ENCODE peak calls at places on chromosomes 4 and X, in eight cellular contexts. One of them, this sample, is unnamed.

GRCh38 chr4:1983846-1984405 is 24.8 kb downstream of the NELFA start:
- DNase-seq in neural crest cell: no peak
- DNase-seq in endothelial cell: no peak
- DNase-seq in hepatocyte: no peak
- DNase-seq in GM12865: no peak
- DNase-seq in GM13976: no peak
- DNase-seq in lower leg skin: no peak
- DNase-seq in glutamatergic neuron: no peak
- DNase-seq in this sample: no peak

GRCh38 chr4:38803833-38804653 is 548 bp downstream of the TLR1 start:
- DNase-seq in lower leg skin: no peak
- DNase-seq in endothelial cell: no peak
- DNase-seq in hepatocyte: no peak
- DNase-seq in GM12865: peak
- DNase-seq in GM13976: peak
- DNase-seq in glutamatergic neuron: no peak
- DNase-seq in neural crest cell: no peak
- DNase-seq in this sample: no peak

GRCh38 chr4:71941001-71941400 is 90.8 kb upstream of the NPFFR2 start:
- DNase-seq in hepatocyte: peak
- DNase-seq in GM13976: peak
- DNase-seq in lower leg skin: no peak
- DNase-seq in GM12865: peak
- DNase-seq in glutamatergic neuron: peak
- DNase-seq in neural crest cell: peak
- DNase-seq in endothelial cell: peak
- DNase-seq in this sample: no peak

GRCh38 chr4:147638942-147639341 is 21.7 kb downstream of the TMEM184C start:
- DNase-seq in GM12865: peak
- DNase-seq in glutamatergic neuron: no peak
- DNase-seq in endothelial cell: no peak
- DNase-seq in lower leg skin: no peak
- DNase-seq in neural crest cell: no peak
- DNase-seq in GM13976: no peak
- DNase-seq in hepatocyte: no peak
- DNase-seq in this sample: no peak

GRCh38 chr4:168731006-168731636 is 234.3 kb downstream of the PALLD start:
- DNase-seq in endothelial cell: no peak
- DNase-seq in glutamatergic neuron: no peak
- DNase-seq in GM12865: no peak
- DNase-seq in lower leg skin: no peak
- DNase-seq in GM13976: no peak
- DNase-seq in neural crest cell: no peak
- DNase-seq in hepatocyte: no peak
- DNase-seq in this sample: no peak

GRCh38 chr4:40984051-40984450 is 230.3 kb downstream of the APBB2 start:
- DNase-seq in GM13976: no peak
- DNase-seq in neural crest cell: no peak
- DNase-seq in hepatocyte: no peak
- DNase-seq in endothelial cell: no peak
- DNase-seq in lower leg skin: no peak
- DNase-seq in GM12865: no peak
- DNase-seq in glutamatergic neuron: no peak
- DNase-seq in this sample: no peak

GRCh38 chr4:106898621-106899230 is 137.4 kb downstream of the DKK2 start:
- DNase-seq in hepatocyte: peak
- DNase-seq in neural crest cell: peak
- DNase-seq in lower leg skin: no peak
- DNase-seq in GM13976: peak
- DNase-seq in glutamatergic neuron: peak
- DNase-seq in endothelial cell: peak
- DNase-seq in GM12865: peak
- DNase-seq in this sample: peak

GRCh38 chr4:148335133-148335532 is 107.1 kb downstream of the NR3C2 start:
- DNase-seq in glutamatergic neuron: no peak
- DNase-seq in hepatocyte: no peak
- DNase-seq in neural crest cell: no peak
- DNase-seq in GM13976: no peak
- DNase-seq in GM12865: no peak
- DNase-seq in endothelial cell: no peak
- DNase-seq in lower leg skin: no peak
- DNase-seq in this sample: no peak

GRCh38 chrX:82134378-82134777 is 932.5 kb downstream of the SH3BGRL start:
- DNase-seq in GM12865: no peak
- DNase-seq in hepatocyte: no peak
- DNase-seq in lower leg skin: no peak
- DNase-seq in neural crest cell: no peak
- DNase-seq in GM13976: no peak
- DNase-seq in endothelial cell: no peak
- DNase-seq in glutamatergic neuron: no peak
- DNase-seq in this sample: no peak

DNA sequence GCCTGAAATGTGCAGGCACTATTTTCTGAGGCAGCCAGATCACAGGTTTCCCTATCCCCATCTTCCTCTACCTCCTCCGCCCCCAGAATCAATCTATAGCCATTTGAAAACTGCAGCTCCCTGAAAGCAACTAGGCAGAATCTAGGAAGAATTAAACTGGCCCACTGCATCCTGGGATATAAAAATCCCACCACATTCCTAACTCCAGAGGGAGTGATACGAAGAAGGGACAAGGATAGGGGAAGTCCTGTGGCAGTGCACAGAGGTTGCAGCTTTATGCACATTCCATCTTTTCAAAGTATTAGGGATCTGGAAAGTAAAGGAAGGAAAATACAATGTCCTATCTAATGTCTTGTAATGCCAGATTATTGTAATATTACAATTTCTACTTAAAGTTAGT is 18.3 kb upstream of the HERC3 start:
- DNase-seq in lower leg skin: no peak
- DNase-seq in endothelial cell: peak
- DNase-seq in glutamatergic neuron: no peak
- DNase-seq in GM13976: no peak
- DNase-seq in hepatocyte: no peak
- DNase-seq in GM12865: no peak
- DNase-seq in neural crest cell: no peak
- DNase-seq in this sample: no peak
- TF ChIP-seq CTCF in lower leg skin: no peak
- TF ChIP-seq CTCF in endothelial cell: no peak
- TF ChIP-seq CTCF in glutamatergic neuron: no peak
- TF ChIP-seq CTCF in GM13976: no peak
- TF ChIP-seq CTCF in hepatocyte: peak
- TF ChIP-seq CTCF in GM12865: no peak
- TF ChIP-seq CTCF in neural crest cell: peak
- TF ChIP-seq CTCF in this sample: peak

GRCh38 chrX:132900631-132901030 is 57.8 kb downstream of the HS6ST2 start:
- DNase-seq in endothelial cell: no peak
- DNase-seq in GM13976: no peak
- DNase-seq in neural crest cell: no peak
- DNase-seq in hepatocyte: no peak
- DNase-seq in glutamatergic neuron: no peak
- DNase-seq in GM12865: no peak
- DNase-seq in lower leg skin: no peak
- DNase-seq in this sample: no peak
- TF ChIP-seq CTCF in endothelial cell: no peak
- TF ChIP-seq CTCF in GM13976: no peak
- TF ChIP-seq CTCF in neural crest cell: no peak
- TF ChIP-seq CTCF in hepatocyte: no peak
- TF ChIP-seq CTCF in glutamatergic neuron: no peak
- TF ChIP-seq CTCF in GM12865: no peak
- TF ChIP-seq CTCF in lower leg skin: no peak
- TF ChIP-seq CTCF in this sample: no peak

GRCh38 chr4:164931551-164932324 is 45.7 kb downstream of the TRIM61 start:
- DNase-seq in glutamatergic neuron: no peak
- DNase-seq in lower leg skin: no peak
- DNase-seq in GM13976: no peak
- DNase-seq in GM12865: no peak
- DNase-seq in endothelial cell: no peak
- DNase-seq in neural crest cell: no peak
- DNase-seq in hepatocyte: no peak
- DNase-seq in this sample: no peak

GRCh38 chr4:164933244-164933643 is 44.2 kb downstream of the TRIM61 start:
- DNase-seq in GM13976: no peak
- DNase-seq in glutamatergic neuron: no peak
- DNase-seq in GM12865: no peak
- DNase-seq in lower leg skin: no peak
- DNase-seq in hepatocyte: no peak
- DNase-seq in endothelial cell: no peak
- DNase-seq in neural crest cell: no peak
- DNase-seq in this sample: no peak

GRCh38 chr4:164937576-164938270 is 39.7 kb downstream of the TRIM61 start:
- DNase-seq in GM13976: no peak
- DNase-seq in neural crest cell: no peak
- DNase-seq in glutamatergic neuron: no peak
- DNase-seq in endothelial cell: no peak
- DNase-seq in GM12865: peak
- DNase-seq in hepatocyte: peak
- DNase-seq in lower leg skin: no peak
- DNase-seq in this sample: no peak

GRCh38 chr4:164930647-164931046 is 46.8 kb downstream of the TRIM61 start:
- DNase-seq in endothelial cell: no peak
- DNase-seq in neural crest cell: no peak
- DNase-seq in glutamatergic neuron: no peak
- DNase-seq in hepatocyte: no peak
- DNase-seq in GM12865: no peak
- DNase-seq in GM13976: no peak
- DNase-seq in lower leg skin: no peak
- DNase-seq in this sample: no peak

GRCh38 chr4:164935363-164935762 is 42.1 kb downstream of the TRIM61 start:
- DNase-seq in lower leg skin: no peak
- DNase-seq in GM12865: peak
- DNase-seq in GM13976: peak
- DNase-seq in neural crest cell: no peak
- DNase-seq in glutamatergic neuron: no peak
- DNase-seq in endothelial cell: peak
- DNase-seq in hepatocyte: no peak
- DNase-seq in this sample: no peak
- TF ChIP-seq CTCF in lower leg skin: no peak
- TF ChIP-seq CTCF in GM12865: peak
- TF ChIP-seq CTCF in GM13976: peak
- TF ChIP-seq CTCF in neural crest cell: peak
- TF ChIP-seq CTCF in glutamatergic neuron: no peak
- TF ChIP-seq CTCF in endothelial cell: no peak
- TF ChIP-seq CTCF in hepatocyte: peak
- TF ChIP-seq CTCF in this sample: peak

DNA sequence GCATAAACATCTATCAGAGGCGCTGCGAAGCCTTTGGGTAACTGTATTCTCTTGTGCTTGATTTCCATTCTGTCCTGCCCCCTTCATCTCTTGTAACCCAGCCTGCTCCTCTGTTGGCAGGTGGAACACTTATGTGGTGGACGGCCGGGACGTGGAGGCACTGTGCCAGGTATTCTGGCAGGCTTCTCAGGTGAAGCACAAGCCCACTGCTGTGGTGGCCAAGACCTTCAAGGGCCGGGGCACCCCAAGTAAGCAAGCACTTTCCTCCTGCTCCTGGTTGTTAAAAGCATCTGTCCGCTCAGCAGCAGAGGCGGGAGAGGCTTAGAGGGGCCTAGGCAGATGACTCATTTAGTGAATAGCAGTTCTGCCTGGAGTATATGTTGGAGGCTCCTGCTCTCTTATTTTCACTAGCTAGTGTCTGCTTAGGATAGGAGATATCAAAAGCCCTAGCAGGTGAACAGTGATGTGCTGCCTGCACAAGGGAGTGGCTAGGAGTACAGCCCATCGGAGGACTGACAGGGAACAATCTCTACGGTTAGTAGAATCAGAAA is 15.5 kb downstream of the TKTL1 start:
- DNase-seq in GM13976: no peak
- DNase-seq in hepatocyte: peak
- DNase-seq in neural crest cell: no peak
- DNase-seq in glutamatergic neuron: no peak
- DNase-seq in lower leg skin: no peak
- DNase-seq in endothelial cell: no peak
- DNase-seq in GM12865: peak
- DNase-seq in this sample: no peak
- TF ChIP-seq CTCF in GM13976: no peak
- TF ChIP-seq CTCF in hepatocyte: no peak
- TF ChIP-seq CTCF in neural crest cell: no peak
- TF ChIP-seq CTCF in glutamatergic neuron: no peak
- TF ChIP-seq CTCF in lower leg skin: no peak
- TF ChIP-seq CTCF in endothelial cell: no peak
- TF ChIP-seq CTCF in GM12865: no peak
- TF ChIP-seq CTCF in this sample: no peak

GRCh38 chr4:142285222-142285583 is 560.9 kb downstream of the INPP4B start:
- DNase-seq in endothelial cell: no peak
- DNase-seq in GM12865: no peak
- DNase-seq in neural crest cell: no peak
- DNase-seq in GM13976: no peak
- DNase-seq in lower leg skin: no peak
- DNase-seq in glutamatergic neuron: no peak
- DNase-seq in hepatocyte: no peak
- DNase-seq in this sample: no peak

GRCh38 chr4:142281999-142282398 is 564.1 kb downstream of the INPP4B start:
- DNase-seq in endothelial cell: no peak
- DNase-seq in GM12865: no peak
- DNase-seq in hepatocyte: no peak
- DNase-seq in lower leg skin: no peak
- DNase-seq in glutamatergic neuron: no peak
- DNase-seq in GM13976: no peak
- DNase-seq in neural crest cell: no peak
- DNase-seq in this sample: no peak

GRCh38 chr4:142284402-142285221 is 561.5 kb downstream of the INPP4B start:
- DNase-seq in GM13976: no peak
- DNase-seq in neural crest cell: no peak
- DNase-seq in glutamatergic neuron: no peak
- DNase-seq in GM12865: no peak
- DNase-seq in endothelial cell: no peak
- DNase-seq in hepatocyte: no peak
- DNase-seq in lower leg skin: no peak
- DNase-seq in this sample: no peak

GRCh38 chr4:142278663-142279062 is 567.4 kb downstream of the INPP4B start:
- DNase-seq in hepatocyte: no peak
- DNase-seq in glutamatergic neuron: no peak
- DNase-seq in GM13976: no peak
- DNase-seq in lower leg skin: no peak
- DNase-seq in GM12865: peak
- DNase-seq in neural crest cell: no peak
- DNase-seq in endothelial cell: no peak
- DNase-seq in this sample: no peak

GRCh38 chr4:142282870-142283431 is 563.1 kb downstream of the INPP4B start:
- DNase-seq in hepatocyte: peak
- DNase-seq in glutamatergic neuron: no peak
- DNase-seq in GM13976: no peak
- DNase-seq in lower leg skin: no peak
- DNase-seq in GM12865: peak
- DNase-seq in neural crest cell: peak
- DNase-seq in endothelial cell: peak
- DNase-seq in this sample: no peak
- TF ChIP-seq CTCF in hepatocyte: peak
- TF ChIP-seq CTCF in glutamatergic neuron: peak
- TF ChIP-seq CTCF in GM13976: peak
- TF ChIP-seq CTCF in lower leg skin: no peak
- TF ChIP-seq CTCF in GM12865: peak
- TF ChIP-seq CTCF in neural crest cell: peak
- TF ChIP-seq CTCF in endothelial cell: peak
- TF ChIP-seq CTCF in this sample: peak

This sample was measured in progenitor cell of endocrine pancreas.